ENCODE peak calls at places on chromosome 14, in nine cellular contexts. A is fibroblast of villous mesenchyme, V is HL-60, F is body of pancreas, Y is lung, O is ovary, W is GM06990, D is astrocyte of the spinal cord, M is cardiac muscle cell. B is an unnamed sample.

GRCh38 chr14:20332946-20333782 is at the start of gene CCNB1IP1:
- DNase-seq in V (peak; percentile 92), M (peak; percentile 92), A (peak; percentile 92), D (peak; percentile 92), F (peak; percentile 85), O (peak; percentile 78), Y (peak; percentile 75), W (peak; percentile 76), B (peak; percentile 62)

GRCh38 chr14:60348211-60348610 is 99.2 kb downstream of the PPM1A start:
- DNase-seq in F (no peak), O (no peak), Y (no peak), A (no peak), M (no peak), D (no peak), W (no peak), V (no peak), B (no peak)

GRCh38 chr14:104925941-104926609 is 1.4 kb downstream of the PLD4 start:
- DNase-seq in D (no peak), M (peak; percentile 34), W (no peak), Y (no peak), A (no peak), O (no peak), V (no peak), F (no peak), B (no peak)

GRCh38 chr14:68626386-68626785 is 166.5 kb downstream of the ZFP36L1 start:
- DNase-seq in M (no peak), D (no peak), Y (no peak), W (no peak), V (no peak), F (no peak), A (no peak), O (peak; percentile 8), B (no peak)

GRCh38 chr14:24911324-24912095 is 138.4 kb downstream of the STXBP6 start:
- DNase-seq in D (peak; percentile 60), O (no peak), F (peak; percentile 55), W (no peak), V (peak; percentile 27), Y (no peak), M (peak; percentile 94), A (peak; percentile 86), B (peak; percentile 52)

GRCh38 chr14:74552623-74553022 is 59.1 kb downstream of the ISCA2 start:
- DNase-seq in W (no peak), M (peak; percentile 70), Y (peak; percentile 62), A (peak; percentile 50), D (no peak), F (peak; percentile 43), V (no peak), O (peak; percentile 69), B (no peak)

GRCh38 chr14:95516554-95517209 is at the start of gene SYNE3:
- DNase-seq in V (no peak), Y (no peak), W (peak; percentile 80), A (peak; percentile 53), O (peak; percentile 64), M (peak; percentile 52), D (no peak), F (no peak), B (no peak)

GRCh38 chr14:72726444-72726843 is 167.5 kb downstream of the DPF3 start:
- DNase-seq in W (no peak), A (peak; percentile 85), F (no peak), D (no peak), O (peak; percentile 75), M (peak; percentile 91), Y (no peak), V (no peak), B (no peak)

GRCh38 chr14:57029620-57030253 is 219.5 kb upstream of the OTX2 start:
- DNase-seq in F (no peak), A (no peak), M (no peak), V (no peak), O (no peak), D (no peak), W (no peak), Y (no peak), B (no peak)

GRCh38 chr14:103969961-103970360 is 27.6 kb upstream of the RD3L start:
- DNase-seq in M (no peak), O (no peak), Y (no peak), A (no peak), F (no peak), V (no peak), D (no peak), W (no peak), B (no peak)

GRCh38 chr14:105419305-105420091 is at the start of gene MTA1:
- DNase-seq in D (no peak), W (peak; percentile 58), O (no peak), F (peak; percentile 50), V (no peak), A (peak; percentile 27), Y (no peak), M (peak; percentile 44), B (no peak)

GRCh38 chr14:22980672-22981089 is 1.7 kb downstream of the AJUBA start:
- DNase-seq in O (peak; percentile 65), M (peak; percentile 60), F (peak; percentile 38), V (no peak), Y (peak; percentile 60), A (peak; percentile 36), D (peak; percentile 34), W (no peak), B (no peak)

GRCh38 chr14:63725786-63726185 is 2.1 kb downstream of the SGPP1 start:
- DNase-seq in A (no peak), Y (no peak), M (no peak), V (no peak), O (no peak), D (peak; percentile 19), W (no peak), F (no peak), B (no peak)

GRCh38 chr14:68918612-68919011 is 60.5 kb downstream of the ACTN1 start:
- DNase-seq in D (no peak), A (no peak), O (no peak), M (no peak), V (no peak), Y (no peak), F (no peak), W (no peak), B (no peak)

GRCh38 chr14:58060898-58061297 is 91.1 kb downstream of the ARMH4 start:
- DNase-seq in D (no peak), A (no peak), W (no peak), O (no peak), M (no peak), Y (no peak), V (no peak), F (no peak), B (no peak)

DNA sequence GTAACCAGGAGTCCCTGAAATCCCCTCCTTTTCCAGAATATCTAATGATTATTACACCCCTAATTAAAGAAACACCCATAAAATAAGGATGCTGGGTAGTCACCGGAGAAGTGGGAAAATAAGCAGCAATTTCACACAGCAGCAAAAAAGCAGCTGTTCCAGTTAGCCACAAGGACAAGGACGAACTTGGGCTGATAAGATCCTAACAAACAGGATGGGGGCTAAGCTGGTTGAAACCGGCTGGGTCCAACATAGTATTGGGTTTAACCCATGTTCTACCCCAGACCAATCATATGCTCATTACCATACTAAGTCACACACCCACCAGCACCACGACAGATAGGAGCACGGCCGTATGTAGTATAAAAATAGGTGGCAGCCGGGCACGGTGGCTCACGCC is 100.7 kb downstream of the RPL10L start:
- DNase-seq in A (no peak), Y (no peak), O (no peak), W (no peak), M (no peak), V (no peak), D (no peak), F (no peak), B (no peak)
- TF ChIP-seq CTCF in A (no peak), Y (no peak), O (no peak), W (no peak), M (no peak), V (no peak), D (no peak), F (no peak), B (no peak)

GRCh38 chr14:33529773-33530172 is 421.1 kb downstream of the EGLN3 start:
- DNase-seq in A (no peak), D (no peak), W (no peak), M (no peak), Y (no peak), F (no peak), V (no peak), O (no peak), B (no peak)

GRCh38 chr14:33527023-33527634 is 423.7 kb downstream of the EGLN3 start:
- DNase-seq in Y (no peak), W (no peak), A (no peak), M (no peak), V (no peak), F (no peak), D (no peak), O (no peak), B (no peak)

GRCh38 chr14:33524244-33524643 is 426.6 kb downstream of the EGLN3 start:
- DNase-seq in F (no peak), D (no peak), A (no peak), M (no peak), O (no peak), Y (no peak), V (no peak), W (no peak), B (no peak)

GRCh38 chr14:33528655-33529054 is 422.2 kb downstream of the EGLN3 start:
- DNase-seq in F (no peak), A (no peak), V (no peak), D (no peak), W (no peak), Y (no peak), M (no peak), O (no peak), B (no peak)

GRCh38 chr14:33525626-33526025 is 425.2 kb downstream of the EGLN3 start:
- DNase-seq in V (no peak), A (peak; percentile 38), F (no peak), W (no peak), O (no peak), M (peak; percentile 43), Y (no peak), D (peak; percentile 5), B (no peak)
- H3K4me3 ChIP-seq in V (no peak overlapping the region), A (no peak overlapping the region), F (no peak overlapping the region), W (no peak overlapping the region), O (no peak overlapping the region), M (no peak overlapping the region), Y (no peak overlapping the region), D (no peak overlapping the region), B (no peak overlapping the region)

DNA sequence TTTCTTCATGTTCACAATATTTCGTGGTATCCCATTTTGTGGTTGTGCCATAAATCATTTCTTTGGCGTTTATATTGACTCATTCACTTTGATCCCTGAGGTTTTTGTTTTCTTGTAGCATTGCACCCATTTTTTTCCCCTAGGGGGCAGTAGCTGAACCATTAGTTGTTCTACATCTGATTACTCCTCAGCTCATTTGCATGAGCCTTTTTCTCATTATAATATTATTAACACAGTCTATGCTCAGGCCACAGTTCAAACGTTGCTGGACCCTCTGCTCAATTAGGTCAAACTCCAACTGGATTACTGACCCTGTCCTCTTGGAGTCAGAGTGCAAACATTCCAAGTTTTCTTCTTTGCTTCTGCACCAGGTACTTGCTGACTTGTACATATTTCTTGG is 475.4 kb upstream of the SEL1L start:
- DNase-seq in D (no peak), F (no peak), V (no peak), M (no peak), W (no peak), A (no peak), O (no peak), Y (no peak), B (no peak)
- TF ChIP-seq CTCF in D (no peak), F (no peak), V (no peak), M (peak; percentile 6), W (no peak), A (no peak), O (no peak), Y (no peak), B (peak; percentile 26)

DNA sequence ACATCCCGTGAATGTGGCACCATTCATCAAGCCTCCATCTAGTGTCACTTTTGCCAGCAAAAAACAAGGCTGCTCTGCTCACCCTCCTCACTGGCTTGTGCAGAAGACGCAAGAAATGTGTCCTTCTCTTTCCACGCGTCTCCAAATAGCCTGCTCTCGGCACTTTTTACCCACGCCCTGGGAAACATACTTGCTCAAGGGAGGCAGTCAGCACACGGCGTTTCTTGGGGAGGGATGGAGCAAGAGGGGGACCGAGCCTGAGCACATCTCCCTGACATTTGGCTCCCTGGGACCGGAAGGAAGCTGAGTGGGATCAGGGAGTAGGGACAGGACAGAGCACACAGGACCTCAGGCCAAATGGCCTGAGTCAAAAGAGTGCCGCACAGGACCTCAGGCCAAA is 7.3 kb downstream of the BCL11B start:
- DNase-seq in F (no peak), O (no peak), M (no peak), V (no peak), Y (no peak), A (no peak), W (no peak), D (no peak), B (no peak)
- H3K4me3 ChIP-seq in F (no peak overlapping the region), O (no peak overlapping the region), M (no peak overlapping the region), V (no peak overlapping the region), Y (no peak overlapping the region), A (no peak overlapping the region), W (no peak overlapping the region), D (no peak overlapping the region), B (no peak overlapping the region)